ENCODE peak calls at places on chromosomes 13 and 19, in eight cellular contexts. B is adrenal gland, N is bronchial epithelial cell, I is fibroblast of mammary gland, D is heart left ventricle, X is stomach, T is H9, A is tibial artery. O is an unnamed sample.

GRCh38 chr19:7196721-7197168 is 97.5 kb downstream of the INSR start:
- DNase-seq in B (peak), N (no peak), I (peak), D (no peak), X (no peak), T (no peak), A (peak), O (no peak)

GRCh38 chr19:33819875-33820781 is 23.5 kb downstream of the KCTD15 start:
- DNase-seq in B (peak), N (peak), I (peak), D (peak), X (peak), T (peak), A (peak), O (no peak)

GRCh38 chr13:34733720-34734119 is 208.3 kb upstream of the NBEA start:
- DNase-seq in B (no peak), N (peak), I (peak), D (no peak), X (no peak), T (no peak), A (no peak), O (no peak)

GRCh38 chr19:6109947-6110346 is 353 bp downstream of the RFX2 start:
- DNase-seq in B (no peak), N (no peak), I (no peak), D (no peak), X (no peak), T (no peak), A (peak), O (no peak)

GRCh38 chr13:100530645-100531044 is 57.9 kb downstream of the GGACT start:
- DNase-seq in B (no peak), N (no peak), I (peak), D (no peak), X (no peak), T (peak), A (peak), O (no peak)

GRCh38 chr13:39016789-39017188 is 21.1 kb downstream of the PROSER1 start:
- DNase-seq in B (no peak), N (peak), I (peak), D (no peak), X (no peak), T (no peak), A (no peak), O (no peak)

GRCh38 chr13:85314686-85315085 is 484.5 kb downstream of the SLITRK6 start:
- DNase-seq in B (no peak), N (no peak), I (no peak), D (no peak), X (no peak), T (no peak), A (no peak), O (no peak)

GRCh38 chr19:3982701-3983541 is 2.3 kb downstream of the EEF2 start:
- DNase-seq in B (no peak), N (peak), I (peak), D (no peak), X (no peak), T (peak), A (no peak), O (peak)

GRCh38 chr13:69204620-69205019 is 903.0 kb upstream of the ATXN8OS start:
- DNase-seq in B (no peak), N (no peak), I (no peak), D (no peak), X (no peak), T (no peak), A (no peak), O (no peak)

GRCh38 chr19:38647966-38648788 is 728 bp downstream of the ACTN4 start:
- DNase-seq in B (no peak), N (no peak), I (no peak), D (no peak), X (no peak), T (no peak), A (no peak), O (no peak)

GRCh38 chr19:14116918-14117578 is 514 bp downstream of the PRKACA start:
- DNase-seq in B (peak), N (no peak), I (no peak), D (peak), X (no peak), T (no peak), A (peak), O (no peak)

GRCh38 chr19:48290923-48291700 is 21.2 kb downstream of the ZNF114 start:
- DNase-seq in B (peak), N (peak), I (peak), D (peak), X (peak), T (peak), A (peak), O (peak)

GRCh38 chr19:40266912-40267600 is 18.1 kb downstream of the AKT2 start:
- DNase-seq in B (no peak), N (no peak), I (no peak), D (peak), X (no peak), T (no peak), A (no peak), O (no peak)

GRCh38 chr13:35392768-35393167 is 83.7 kb downstream of the MAB21L1 start:
- DNase-seq in B (no peak), N (no peak), I (no peak), D (no peak), X (no peak), T (no peak), A (no peak), O (no peak)

GRCh38 chr13:70415141-70415540 is 306.9 kb upstream of the KLHL1 start:
- DNase-seq in B (no peak), N (no peak), I (no peak), D (no peak), X (no peak), T (no peak), A (no peak), O (no peak)

GRCh38 chr13:87107626-87108025 is 563.5 kb upstream of the SLITRK5 start:
- DNase-seq in B (no peak), N (no peak), I (no peak), D (no peak), X (no peak), T (no peak), A (no peak), O (no peak)

GRCh38 chr19:16268676-16269319 is 55.8 kb upstream of the KLF2 start:
- DNase-seq in B (no peak), N (no peak), I (no peak), D (no peak), X (no peak), T (no peak), A (no peak), O (no peak)

GRCh38 chr13:114313061-114313860 is 1.0 kb upstream of the CHAMP1 start:
- DNase-seq in B (peak), N (peak), I (peak), D (no peak), X (no peak), T (no peak), A (no peak), O (no peak)

GRCh38 chr13:43767351-43767901 is 19.3 kb downstream of the ENOX1 start:
- DNase-seq in B (no peak), N (no peak), I (peak), D (peak), X (no peak), T (no peak), A (peak), O (no peak)

GRCh38 chr13:88887045-88887662 is 1216.0 kb downstream of the SLITRK5 start:
- DNase-seq in B (no peak), N (no peak), I (no peak), D (no peak), X (no peak), T (peak), A (no peak), O (no peak)
- TF ChIP-seq CTCF in B (no peak), N (no peak), I (no peak), D (no peak), X (no peak), T (peak), A (no peak), O (no peak)

DNA sequence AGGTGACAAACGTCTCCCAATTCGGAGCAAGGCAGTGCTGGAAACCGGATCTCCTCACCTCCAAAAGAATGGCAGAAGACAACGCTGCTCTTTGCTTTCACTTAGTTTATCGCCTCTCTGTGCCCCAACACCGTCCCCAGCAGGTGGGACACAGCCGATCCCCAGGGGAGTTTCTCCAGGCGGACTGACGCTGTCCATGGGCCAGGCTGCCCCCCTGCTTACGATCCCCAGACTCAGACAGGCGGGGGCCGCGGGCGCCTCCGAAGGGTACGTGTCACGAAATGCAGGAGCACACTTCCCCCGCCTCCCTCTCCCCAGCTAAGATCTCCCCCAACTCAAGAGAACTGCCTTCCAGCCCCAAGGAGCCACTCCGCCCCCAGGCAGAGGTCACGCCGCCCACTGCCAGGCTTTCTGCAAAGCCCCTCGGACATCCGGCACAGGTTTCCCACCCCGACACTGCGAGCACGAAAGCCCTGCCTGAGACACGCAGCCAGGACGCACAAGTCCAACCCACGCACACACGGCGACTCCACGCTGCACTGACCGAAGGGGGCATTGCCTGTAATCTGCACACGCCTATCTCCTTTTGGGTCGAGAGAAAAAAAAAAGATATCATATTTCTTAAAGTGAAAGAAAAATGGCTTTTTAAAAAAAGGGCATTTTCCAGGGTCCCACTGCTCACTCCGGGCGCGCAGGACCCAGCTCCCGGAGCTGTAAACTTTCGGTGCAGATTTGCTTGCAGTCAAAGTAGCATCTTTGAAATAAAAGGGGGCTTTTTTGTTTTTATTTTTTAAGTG is 1.9 kb downstream of the SPRY2 start:
- DNase-seq in B (peak), N (peak), I (peak), D (peak), X (peak), T (peak), A (peak), O (no peak)
- TF ChIP-seq CTCF in B (peak), N (peak), I (peak), D (no peak), X (no peak), T (no peak), A (peak), O (no peak)

DNA sequence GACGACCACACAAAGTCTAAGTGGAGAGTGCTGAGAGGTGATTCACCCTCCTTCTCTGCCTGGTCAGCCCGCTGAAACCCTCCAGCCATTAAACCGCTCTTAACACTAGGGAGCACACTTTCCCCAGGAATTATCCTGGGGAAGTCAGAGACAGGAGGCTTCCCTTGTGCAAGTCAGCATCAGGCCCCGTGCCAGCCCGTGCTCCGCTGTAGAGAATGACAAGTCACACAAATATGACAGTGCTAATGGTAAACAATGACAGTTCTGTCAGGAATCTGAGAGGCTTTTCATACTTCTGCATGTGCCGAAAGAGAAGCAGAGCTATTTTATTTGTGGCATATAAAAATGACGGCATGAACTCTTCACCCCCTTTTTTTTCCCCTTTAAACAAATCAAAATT is 816.9 kb upstream of the SLC10A2 start:
- DNase-seq in B (peak), N (peak), I (peak), D (peak), X (peak), T (peak), A (peak), O (peak)
- TF ChIP-seq CTCF in B (peak), N (peak), I (peak), D (peak), X (no peak), T (peak), A (peak), O (peak)

DNA sequence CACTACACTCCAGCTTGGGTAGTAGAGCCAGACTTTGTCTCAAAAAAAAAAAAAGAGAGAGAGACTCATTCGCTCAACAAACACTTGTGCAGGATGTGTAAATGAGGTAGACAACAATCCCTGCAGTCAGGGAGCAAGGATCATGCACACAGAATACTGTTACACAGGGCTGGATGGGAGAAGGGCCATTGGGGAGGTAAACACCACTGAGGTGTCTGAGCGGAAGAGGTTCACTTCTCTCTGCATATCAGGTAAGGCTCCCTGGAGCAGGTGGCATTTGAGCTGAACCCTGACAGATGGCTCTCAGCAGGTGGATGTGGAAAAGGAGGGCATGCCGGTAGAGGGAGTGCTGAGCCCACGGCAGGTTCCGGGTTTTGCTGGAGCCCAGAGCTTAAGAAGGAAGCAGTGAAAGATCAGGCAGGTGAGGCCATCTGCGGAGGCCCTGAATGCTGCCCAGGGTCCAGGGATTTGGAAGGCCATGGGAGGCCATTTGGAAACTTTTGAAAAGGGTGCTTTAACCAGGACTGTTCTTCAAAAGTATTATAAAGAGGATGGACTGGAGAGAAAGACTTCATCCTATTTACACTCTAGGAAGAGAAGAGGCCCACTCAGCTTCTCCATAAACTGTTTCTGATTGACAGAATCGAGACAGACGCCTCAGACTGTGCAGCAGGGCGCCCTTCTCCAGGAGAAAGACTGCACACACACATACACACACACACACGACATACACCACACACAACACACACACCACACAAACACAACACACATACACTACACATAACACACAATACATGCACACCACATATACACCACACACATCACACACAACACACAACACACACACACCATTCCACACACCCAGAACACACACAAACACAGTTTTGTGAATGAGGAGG is 199.4 kb downstream of the USP12 start:
- DNase-seq in B (no peak), N (peak), I (peak), D (peak), X (peak), T (peak), A (no peak), O (no peak)
- TF ChIP-seq CTCF in B (no peak), N (peak), I (peak), D (no peak), X (no peak), T (peak), A (no peak), O (peak)

DNA sequence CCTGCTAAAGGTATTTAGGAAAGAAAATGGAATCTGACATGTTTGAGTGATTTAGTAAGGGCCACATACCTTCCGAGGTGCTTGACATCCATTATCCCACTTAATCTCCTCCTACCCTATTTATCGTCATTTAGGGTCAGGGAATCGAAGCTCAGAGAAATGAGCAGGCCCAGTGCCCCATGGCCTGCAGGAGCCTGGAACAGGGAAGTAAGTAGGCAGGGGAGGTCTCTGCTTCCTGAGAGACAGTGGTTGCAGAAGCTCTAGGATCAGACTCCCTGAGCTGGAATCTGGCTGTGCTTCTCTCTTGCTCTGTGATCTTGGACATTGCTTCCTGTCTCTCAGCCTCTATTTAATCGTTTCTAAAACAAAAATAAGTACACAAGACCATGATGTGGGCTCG is 169.0 kb upstream of the TSHZ3 start:
- DNase-seq in B (no peak), N (no peak), I (no peak), D (no peak), X (no peak), T (no peak), A (no peak), O (no peak)
- TF ChIP-seq CTCF in B (no peak), N (no peak), I (no peak), D (no peak), X (no peak), T (no peak), A (no peak), O (no peak)

DNA sequence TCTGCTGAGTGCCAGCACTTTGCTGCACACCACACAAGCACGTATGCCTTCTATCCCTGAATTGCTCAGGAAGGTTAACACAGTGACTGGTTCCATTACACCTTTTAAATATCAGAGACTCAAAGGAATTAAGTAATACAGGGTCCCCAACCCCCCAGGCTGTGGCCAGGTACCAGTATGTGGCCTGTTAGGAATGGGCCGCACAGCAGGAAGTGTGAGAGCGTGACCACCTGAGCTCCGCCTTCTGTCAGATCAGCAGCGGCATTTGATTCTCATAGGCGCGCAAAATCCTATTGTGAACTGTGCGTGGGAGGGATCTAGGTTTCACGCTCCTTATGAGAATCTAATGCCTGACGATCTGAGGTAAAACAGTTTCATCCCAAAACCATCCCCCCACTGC is 194.5 kb downstream of the FOXO1 start:
- DNase-seq in B (no peak), N (no peak), I (no peak), D (no peak), X (no peak), T (no peak), A (no peak), O (no peak)
- TF ChIP-seq CTCF in B (no peak), N (no peak), I (no peak), D (no peak), X (no peak), T (no peak), A (no peak), O (no peak)

DNA sequence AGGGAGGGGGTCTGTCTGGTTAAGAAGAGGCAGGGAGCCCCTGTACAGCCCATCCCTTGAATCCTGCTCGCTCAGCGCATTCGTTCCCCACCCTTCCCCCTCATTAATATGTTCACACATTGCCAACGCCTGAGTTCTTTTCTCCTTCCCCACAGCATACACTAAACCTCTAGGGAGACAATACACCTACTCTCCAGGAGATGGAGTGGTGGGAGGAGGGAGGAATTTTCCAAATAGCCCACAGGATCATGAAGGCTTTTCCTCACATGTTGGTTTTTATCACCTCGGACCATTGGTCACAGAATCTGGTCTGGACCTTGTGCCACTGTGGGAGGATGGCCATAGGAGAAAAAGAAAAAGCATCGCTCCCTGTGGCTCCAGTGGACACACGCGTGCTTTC is 294.9 kb downstream of the SHISA2 start:
- DNase-seq in B (no peak), N (no peak), I (no peak), D (no peak), X (no peak), T (no peak), A (no peak), O (no peak)
- TF ChIP-seq CTCF in B (no peak), N (no peak), I (no peak), D (no peak), X (no peak), T (peak), A (no peak), O (no peak)

GRCh38 chr19:41366089-41366488 is 2.1 kb upstream of the B9D2 start:
- DNase-seq in B (no peak), N (no peak), I (no peak), D (no peak), X (no peak), T (no peak), A (no peak), O (no peak)
- TF ChIP-seq CTCF in B (no peak), N (no peak), I (peak), D (no peak), X (no peak), T (peak), A (no peak), O (no peak)

GRCh38 chr19:46052896-46053295 is 12.1 kb upstream of the IGFL4 start:
- DNase-seq in B (no peak), N (no peak), I (no peak), D (no peak), X (no peak), T (no peak), A (no peak), O (no peak)

GRCh38 chr19:46049597-46049996 is 8.8 kb upstream of the IGFL4 start:
- DNase-seq in B (no peak), N (no peak), I (no peak), D (no peak), X (no peak), T (peak), A (no peak), O (no peak)
- TF ChIP-seq CTCF in B (no peak), N (peak), I (no peak), D (no peak), X (no peak), T (peak), A (no peak), O (no peak)